ENCODE peak calls at places on chromosomes 2 and 18, in six cellular contexts. L is H9, M is psoas muscle, R is GM12878, H is A549, X is tibial artery. N is an unnamed sample.

GRCh38 chr2:156986339-156986988 is 271.0 kb upstream of the GALNT5 start:
- DNase-seq in X (no peak), H (no peak), R (no peak), L (peak; percentile 43), M (no peak), N (no peak)

GRCh38 chr18:57844319-57844718 is 41.2 kb upstream of the ATP8B1 start:
- DNase-seq in M (no peak), X (no peak), L (no peak), R (no peak), H (no peak), N (no peak)

GRCh38 chr2:119703526-119703925 is 24.5 kb downstream of the TMEM177 start:
- DNase-seq in R (no peak), X (no peak), H (no peak), M (no peak), L (no peak), N (no peak)

GRCh38 chr2:238380785-238381184 is 45.9 kb upstream of the ASB1 start:
- DNase-seq in M (no peak), L (no peak), R (no peak), X (no peak), H (no peak), N (no peak)

GRCh38 chr2:164568317-164568716 is 53.0 kb downstream of the GRB14 start:
- DNase-seq in H (no peak), R (no peak), L (no peak), M (no peak), X (no peak), N (no peak)

GRCh38 chr2:176582990-176583481 is 313.8 kb downstream of the MTX2 start:
- DNase-seq in X (no peak), M (no peak), R (no peak), H (peak; percentile 49), L (no peak), N (no peak)

GRCh38 chr18:22282311-22283235 is 113.2 kb downstream of the GATA6 start:
- DNase-seq in L (peak; percentile 34), X (no peak), M (no peak), H (peak; percentile 72), R (no peak), N (no peak)

GRCh38 chr2:174485763-174486613 is 841 bp downstream of the GPR155 start:
- DNase-seq in H (no peak), X (no peak), M (no peak), R (no peak), L (peak; percentile 41), N (no peak)

GRCh38 chr2:214410918-214411554 is at the start of gene VWC2L:
- DNase-seq in L (peak; percentile 88), H (peak; percentile 1), R (no peak), X (peak; percentile 77), M (peak; percentile 75), N (peak; percentile 21)

GRCh38 chr2:23976883-23977282 is 33.0 kb upstream of the MFSD2B start:
- DNase-seq in L (no peak), X (no peak), H (no peak), R (no peak), M (no peak), N (no peak)

GRCh38 chr2:106523980-106524665 is 37.0 kb downstream of the CD8B2 start:
- DNase-seq in M (no peak), R (no peak), H (no peak), X (no peak), L (no peak), N (no peak)

GRCh38 chr2:176001281-176001902 is 675 bp downstream of the LNPK start:
- DNase-seq in R (peak; percentile 27), H (peak; percentile 6), X (peak; percentile 67), M (peak; percentile 68), L (no peak), N (no peak)

GRCh38 chr2:10228611-10229365 is 73.9 kb upstream of the HPCAL1 start:
- DNase-seq in L (no peak), H (no peak), X (peak; percentile 27), R (no peak), M (peak; percentile 36), N (no peak)

GRCh38 chr2:144389151-144389929 is 130.6 kb downstream of the ZEB2 start:
- DNase-seq in X (no peak), M (peak; percentile 33), L (peak; percentile 69), H (no peak), R (no peak), N (no peak)

GRCh38 chr2:192828175-192828574 is 633.4 kb upstream of the TMEFF2 start:
- DNase-seq in H (no peak), M (peak; percentile 32), R (no peak), X (no peak), L (no peak), N (no peak)

GRCh38 chr18:48806551-48807261 is 144.1 kb downstream of the SMAD7 start:
- DNase-seq in H (no peak), R (no peak), X (peak; percentile 90), M (peak; percentile 55), L (peak; percentile 26), N (peak; percentile 35)

GRCh38 chr2:170249761-170250160 is 71.8 kb downstream of the MYO3B start:
- DNase-seq in L (no peak), X (no peak), M (no peak), H (no peak), R (no peak), N (no peak)

GRCh38 chr2:70903641-70904340 is 31.9 kb upstream of the ATP6V1B1 start:
- DNase-seq in L (peak; percentile 60), H (no peak), R (no peak), M (no peak), X (no peak), N (no peak)

GRCh38 chr18:50528806-50529205 is 31.1 kb upstream of the MAPK4 start:
- DNase-seq in X (no peak), H (no peak), R (no peak), L (no peak), M (no peak), N (no peak)

GRCh38 chr2:152925540-152926448 is 207.4 kb downstream of the ARL6IP6 start:
- DNase-seq in H (peak; percentile 23), L (peak; percentile 91), R (peak; percentile 11), M (peak; percentile 56), X (peak; percentile 70), N (peak; percentile 41)

GRCh38 chr18:13541621-13542519 is 184.5 kb downstream of the FAM210A start:
- DNase-seq in R (no peak), X (no peak), L (no peak), H (peak; percentile 4), M (no peak), N (no peak)

GRCh38 chr2:54455584-54456525 is at the start of gene SPTBN1:
- DNase-seq in M (peak; percentile 96), X (peak; percentile 96), L (peak; percentile 91), H (peak; percentile 76), R (no peak), N (peak; percentile 74)

GRCh38 chr18:34773378-34773777 is 63.3 kb downstream of the DTNA start:
- DNase-seq in L (no peak), X (no peak), M (no peak), H (no peak), R (no peak), N (no peak)

GRCh38 chr18:70368903-70369302 is 80.1 kb downstream of the SOCS6 start:
- DNase-seq in R (no peak), M (no peak), H (no peak), L (no peak), X (no peak), N (no peak)

GRCh38 chr2:185978634-185979405 is 240.2 kb downstream of the FSIP2 start:
- DNase-seq in X (no peak), R (no peak), L (no peak), H (no peak), M (no peak), N (no peak)

GRCh38 chr2:176668879-176669395 is 399.7 kb downstream of the MTX2 start:
- DNase-seq in L (no peak), R (no peak), X (no peak), M (no peak), H (no peak), N (no peak)

GRCh38 chr2:1721706-1722483 is 22.4 kb downstream of the PXDN start:
- DNase-seq in L (no peak), M (no peak), R (no peak), X (peak; percentile 71), H (no peak), N (peak; percentile 18)

GRCh38 chr18:56711706-56712445 is 60.7 kb downstream of the WDR7 start:
- DNase-seq in H (no peak), M (no peak), X (no peak), R (no peak), L (no peak), N (no peak)

GRCh38 chr2:231394201-231395141 is 1.0 kb upstream of the B3GNT7 start:
- DNase-seq in L (peak; percentile 83), X (no peak), H (no peak), M (no peak), R (peak; percentile 87), N (no peak)
- H3K4me1 ChIP-seq in L (no peaks in the 10 kb centered on the region), X (peaks cover 24% of the 10 kb centered on the region), H (peaks cover 6% of the 10 kb centered on the region), M (no peaks in the 10 kb centered on the region), R (peaks cover 58% of the 10 kb centered on the region), N (peaks cover 3% of the 10 kb centered on the region)

GRCh38 chr2:3886036-3886435 is 182.7 kb downstream of the DCDC2C start:
- DNase-seq in R (no peak), X (no peak), L (no peak), M (no peak), H (no peak), N (no peak)
- TF ChIP-seq CTCF in R (no peak), X (no peak), L (no peak), M (no peak), H (no peak), N (no peak)

GRCh38 chr2:69582582-69583176 is 60.9 kb downstream of the AAK1 start:
- DNase-seq in L (no peak), M (no peak), X (no peak), R (no peak), H (no peak), N (no peak)
- H3K4me1 ChIP-seq in L (peaks cover 5% of the 10 kb centered on the region), M (peaks cover 66% of the 10 kb centered on the region), X (peaks cover 26% of the 10 kb centered on the region), R (peaks cover 28% of the 10 kb centered on the region), H (peaks cover 32% of the 10 kb centered on the region), N (no peaks in the 10 kb centered on the region)

DNA sequence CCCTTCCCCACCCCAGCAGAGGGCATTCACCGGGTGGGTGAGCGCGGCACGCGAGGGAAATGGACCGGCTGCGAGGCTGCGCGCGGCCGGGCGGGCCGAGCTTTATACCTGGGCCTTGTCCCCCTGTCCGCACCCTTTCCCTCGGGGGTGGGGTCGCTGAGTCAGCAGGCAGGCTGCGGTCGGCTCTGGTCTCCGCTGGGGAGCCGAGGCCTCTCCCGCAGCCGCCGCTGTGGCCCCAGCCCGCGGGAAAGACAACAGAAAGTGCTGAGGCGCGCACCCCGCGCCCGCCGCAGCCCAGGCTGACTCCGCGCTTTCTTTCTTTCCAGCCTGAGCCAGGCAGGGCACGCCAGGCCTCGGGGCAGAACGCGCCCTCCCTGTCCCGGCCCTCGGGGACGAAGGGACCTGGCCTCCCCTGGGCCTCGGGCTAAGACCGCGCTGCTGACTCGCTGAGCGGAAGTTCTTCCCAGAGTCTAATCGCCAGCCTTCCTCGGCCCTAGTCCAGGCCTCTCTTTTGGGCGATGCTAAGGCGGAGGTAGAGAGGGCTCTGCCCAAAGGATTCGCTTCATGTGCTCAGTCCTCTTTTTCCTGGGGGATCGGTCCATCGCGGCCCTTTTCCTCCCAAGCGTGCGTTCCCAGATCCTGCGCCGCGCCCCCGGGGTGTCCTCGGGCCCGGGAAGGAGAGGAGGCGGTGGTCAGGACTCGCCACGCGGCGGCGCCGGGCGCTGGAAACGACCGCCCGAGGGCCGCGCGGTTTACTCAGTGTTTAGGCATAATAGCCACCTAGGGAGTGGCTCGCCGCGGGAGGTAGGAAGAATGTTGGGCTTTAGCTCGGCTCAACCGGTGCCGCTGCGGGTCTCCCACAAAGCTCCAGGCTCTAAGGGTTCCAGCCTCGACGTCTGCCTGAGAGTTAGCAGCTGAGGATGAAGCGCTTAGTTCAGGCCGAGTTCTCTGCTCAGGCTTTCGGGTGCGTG is at the start of gene CRYBA2:
- DNase-seq in X (no peak), R (no peak), M (peak; percentile 50), H (no peak), L (peak; percentile 47), N (no peak)
- TF ChIP-seq CTCF in X (no peak), R (no peak), M (no peak), H (no peak), L (peak; percentile 30), N (no peak)

N was measured in breast epithelium.